ENCODE peak calls at places on chromosomes 6 and 20, in seven cellular contexts. N, W, O, T, B, V and I are unnamed samples.

GRCh38 chr20:44279228-44279627 is 31.8 kb downstream of the FITM2 start:
- DNase-seq in N (no peak), W (peak; percentile 62), O (no peak), T (peak; percentile 93), B (peak; percentile 76), V (no peak), I (no peak)

GRCh38 chr20:57977141-57977540 is 251.3 kb downstream of the ANKRD60 start:
- DNase-seq in N (no peak), W (no peak), O (no peak), T (no peak), B (no peak), V (no peak), I (no peak)

GRCh38 chr20:62236997-62237771 is 1.1 kb upstream of the OSBPL2 start:
- DNase-seq in N (no peak), W (no peak), O (no peak), T (no peak), B (no peak), V (no peak), I (no peak)

GRCh38 chr6:149877678-149878077 is 13.5 kb upstream of the LRP11 start:
- DNase-seq in N (peak; percentile 3), W (no peak), O (no peak), T (no peak), B (no peak), V (no peak), I (no peak)

GRCh38 chr6:20790032-20790791 is 256.0 kb downstream of the CDKAL1 start:
- DNase-seq in N (no peak), W (no peak), O (no peak), T (no peak), B (no peak), V (no peak), I (no peak)

GRCh38 chr6:46453221-46453620 is 38.0 kb downstream of the RCAN2 start:
- DNase-seq in N (no peak), W (no peak), O (no peak), T (peak; percentile 43), B (peak; percentile 96), V (no peak), I (no peak)

GRCh38 chr6:18551228-18551627 is 164.1 kb downstream of the RNF144B start:
- DNase-seq in N (no peak), W (peak; percentile 74), O (no peak), T (peak; percentile 44), B (peak; percentile 66), V (no peak), I (no peak)

GRCh38 chr6:35298625-35299140 is 1.1 kb downstream of the DEF6 start:
- DNase-seq in N (no peak), W (no peak), O (no peak), T (no peak), B (no peak), V (no peak), I (no peak)

GRCh38 chr6:33663727-33664449 is 42.8 kb downstream of the ITPR3 start:
- DNase-seq in N (no peak), W (no peak), O (no peak), T (no peak), B (no peak), V (no peak), I (no peak)

GRCh38 chr6:54267798-54268197 is 40.4 kb upstream of the TINAG start:
- DNase-seq in N (peak; percentile 43), W (peak; percentile 72), O (no peak), T (no peak), B (peak; percentile 39), V (no peak), I (peak; percentile 51)

GRCh38 chr6:159061146-159061545 is 16.4 kb upstream of the TAGAP start:
- DNase-seq in N (no peak), W (no peak), O (no peak), T (no peak), B (no peak), V (no peak), I (no peak)

GRCh38 chr6:113381957-113382356 is 475.2 kb upstream of the MARCKS start:
- DNase-seq in N (no peak), W (peak; percentile 87), O (no peak), T (no peak), B (peak; percentile 82), V (no peak), I (no peak)

GRCh38 chr6:29956518-29956917 is 14.2 kb downstream of the HLA-A start:
- DNase-seq in N (no peak), W (no peak), O (no peak), T (no peak), B (no peak), V (no peak), I (no peak)

GRCh38 chr6:47034919-47035318 is 7.2 kb downstream of the ADGRF1 start:
- DNase-seq in N (peak; percentile 75), W (peak; percentile 91), O (no peak), T (peak; percentile 30), B (peak; percentile 87), V (no peak), I (no peak)

GRCh38 chr20:20699917-20700316 is 12.5 kb downstream of the RALGAPA2 start:
- DNase-seq in N (no peak), W (no peak), O (no peak), T (no peak), B (no peak), V (no peak), I (no peak)

GRCh38 chr6:19999319-20000191 is 162.4 kb downstream of the ID4 start:
- DNase-seq in N (peak; percentile 22), W (no peak), O (no peak), T (no peak), B (no peak), V (peak; percentile 28), I (no peak)

GRCh38 chr6:10583509-10583908 is 62.4 kb downstream of the GCNT2 start:
- DNase-seq in N (no peak), W (no peak), O (no peak), T (no peak), B (no peak), V (no peak), I (peak; percentile 25)

GRCh38 chr6:64520050-64520449 is 884.4 kb downstream of the PHF3 start:
- DNase-seq in N (no peak), W (peak; percentile 95), O (no peak), T (peak; percentile 87), B (peak; percentile 80), V (no peak), I (no peak)

GRCh38 chr20:38536310-38536709 is 44.7 kb upstream of the ADIG start:
- DNase-seq in N (no peak), W (no peak), O (no peak), T (no peak), B (peak; percentile 53), V (no peak), I (no peak)

GRCh38 chr20:61927826-61928541 is 137.7 kb downstream of the TAF4 start:
- DNase-seq in N (no peak), W (no peak), O (no peak), T (no peak), B (no peak), V (no peak), I (no peak)

GRCh38 chr20:5845686-5846651 is 95.8 kb downstream of the SHLD1 start:
- DNase-seq in N (no peak), W (peak; percentile 73), O (no peak), T (no peak), B (peak; percentile 55), V (no peak), I (no peak)

GRCh38 chr20:9889270-9889981 is 50.5 kb upstream of the PAK5 start:
- DNase-seq in N (no peak), W (no peak), O (no peak), T (peak; percentile 10), B (no peak), V (no peak), I (no peak)

GRCh38 chr6:40796280-40797223 is 209.4 kb upstream of the LRFN2 start:
- DNase-seq in N (no peak), W (peak; percentile 6), O (no peak), T (no peak), B (peak; percentile 43), V (no peak), I (no peak)